ENCODE peak calls at places on chromosome 3, in five cellular contexts. O, Q, Z, S and K are unnamed samples.
A peak's percentile ranks its signal among the peaks of the same experiment; 100 is the strongest.

GRCh38 chr3:137282871-137283270 is 325.1 kb downstream of the IL20RB start:
- DNase-seq in O (no peak), Z (no peak), S (no peak), Q (no peak), K (no peak)

GRCh38 chr3:37935756-37936666 is 54.6 kb upstream of the VILL start:
- DNase-seq in Z (peak; percentile 88), Q (peak; percentile 93), O (no peak), S (no peak), K (no peak)

GRCh38 chr3:109685084-109686079 is 348.0 kb upstream of the DPPA4 start:
- DNase-seq in S (no peak), Q (peak; percentile 86), Z (peak; percentile 97), O (no peak), K (peak; percentile 65)

GRCh38 chr3:125087768-125088391 is 32.1 kb upstream of the HEG1 start:
- DNase-seq in S (no peak), Q (peak; percentile 86), O (no peak), Z (no peak), K (no peak)

GRCh38 chr3:32781211-32781968 is 36.4 kb upstream of the TRIM71 start:
- DNase-seq in Z (no peak), Q (peak; percentile 76), S (peak; percentile 91), O (peak; percentile 46), K (peak; percentile 97)

GRCh38 chr3:9008550-9009255 is 45.4 kb upstream of the RAD18 start:
- DNase-seq in Z (no peak), O (no peak), Q (peak; percentile 84), S (no peak), K (no peak)

GRCh38 chr3:7367968-7368367 is 507.1 kb downstream of the GRM7 start:
- DNase-seq in Z (no peak), O (no peak), Q (no peak), S (no peak), K (no peak)

GRCh38 chr3:38658886-38659285 is 9.4 kb upstream of the SCN5A start:
- DNase-seq in O (no peak), Z (no peak), S (no peak), Q (no peak), K (no peak)

GRCh38 chr3:143002727-143003126 is 1.4 kb downstream of the U2SURP start:
- DNase-seq in S (peak; percentile 54), O (no peak), Z (no peak), Q (no peak), K (no peak)

GRCh38 chr3:183897606-183898384 is 13.1 kb upstream of the PARL start:
- DNase-seq in S (no peak), Z (no peak), Q (no peak), O (no peak), K (no peak)

GRCh38 chr3:167723872-167724271 is 10.8 kb downstream of the PDCD10 start:
- DNase-seq in Z (no peak), Q (no peak), O (no peak), S (no peak), K (no peak)

GRCh38 chr3:25554376-25554775 is 110.3 kb downstream of the TOP2B start:
- DNase-seq in Z (no peak), S (no peak), Q (no peak), O (no peak), K (no peak)

GRCh38 chr3:192275741-192276355 is 451.5 kb downstream of the FGF12 start:
- DNase-seq in S (no peak), Q (no peak), Z (no peak), O (no peak), K (no peak)

GRCh38 chr3:140403559-140403958 is 274.3 kb upstream of the TRIM42 start:
- DNase-seq in Q (no peak), O (no peak), S (no peak), Z (no peak), K (no peak)